ENCODE peak calls at places on chromosomes 6 and 20, in nine cellular contexts. V, A, P, X, C, Z, M, J and O are unnamed samples.

GRCh38 chr6:112710710-112711109 is 363.6 kb downstream of the RFPL4B start:
- DNase-seq in Z (peak; percentile 30), J (no peak), P (no peak), A (no peak), V (no peak), X (no peak), C (peak; percentile 12), M (no peak), O (no peak)

GRCh38 chr20:48794360-48794759 is 33.4 kb downstream of the PREX1 start:
- DNase-seq in M (no peak), C (no peak), A (no peak), J (no peak), X (no peak), P (peak; percentile 43), Z (no peak), V (no peak), O (no peak)

GRCh38 chr20:11403711-11404110 is 514.0 kb upstream of the BTBD3 start:
- DNase-seq in Z (no peak), V (no peak), X (no peak), A (peak; percentile 14), J (no peak), P (no peak), C (no peak), M (no peak), O (no peak)

GRCh38 chr6:150236544-150236943 is 93.7 kb downstream of the PPP1R14C start:
- DNase-seq in Z (no peak), P (no peak), X (no peak), V (no peak), C (no peak), J (no peak), A (no peak), M (no peak), O (no peak)

GRCh38 chr6:125809771-125810315 is 19.1 kb downstream of the NCOA7 start:
- DNase-seq in C (no peak), M (no peak), P (no peak), V (no peak), A (no peak), X (peak; percentile 30), J (no peak), Z (no peak), O (no peak)

GRCh38 chr6:125952764-125953501 is 3.6 kb upstream of the HINT3 start:
- DNase-seq in X (no peak), C (no peak), Z (peak; percentile 34), V (no peak), M (peak; percentile 42), P (no peak), A (peak; percentile 23), J (no peak), O (no peak)

GRCh38 chr20:50020283-50020682 is 37.5 kb downstream of the SNAI1 start:
- DNase-seq in J (no peak), V (no peak), X (no peak), Z (peak; percentile 61), A (peak; percentile 50), P (no peak), M (peak; percentile 50), C (peak; percentile 91), O (no peak)

GRCh38 chr6:24743265-24743943 is 24.4 kb upstream of the C6orf62 start:
- DNase-seq in A (peak; percentile 77), P (no peak), Z (peak; percentile 94), C (peak; percentile 93), X (no peak), M (peak; percentile 99), J (peak; percentile 7), V (no peak), O (no peak)

GRCh38 chr6:104959453-104959858 is 2.5 kb downstream of the LIN28B start:
- DNase-seq in P (no peak), Z (no peak), J (no peak), A (no peak), V (no peak), X (no peak), C (no peak), M (no peak), O (no peak)

GRCh38 chr6:35058827-35059522 is 82.2 kb downstream of the TCP11 start:
- DNase-seq in M (no peak), V (no peak), A (no peak), Z (no peak), X (no peak), C (no peak), J (peak; percentile 54), P (no peak), O (no peak)

GRCh38 chr6:170209354-170210025 is 81.4 kb downstream of the DLL1 start:
- DNase-seq in X (no peak), J (no peak), C (no peak), A (no peak), M (no peak), Z (no peak), P (no peak), V (peak; percentile 0), O (peak; percentile 21)

GRCh38 chr6:87982134-87982533 is 65.5 kb upstream of the SPACA1 start:
- DNase-seq in X (no peak), V (no peak), Z (no peak), P (no peak), A (no peak), M (peak; percentile 27), C (no peak), J (no peak), O (no peak)

GRCh38 chr6:8552023-8552422 is 116.7 kb upstream of the SLC35B3 start:
- DNase-seq in X (no peak), J (no peak), V (no peak), M (no peak), C (no peak), Z (no peak), A (no peak), P (no peak), O (no peak)

GRCh38 chr6:150207931-150208570 is 65.2 kb downstream of the PPP1R14C start:
- DNase-seq in Z (peak; percentile 40), P (no peak), V (no peak), M (peak; percentile 30), X (no peak), J (no peak), A (peak; percentile 68), C (peak; percentile 72), O (no peak)

GRCh38 chr6:35485402-35485877 is 11.4 kb downstream of the TEAD3 start:
- DNase-seq in X (no peak), P (no peak), A (peak; percentile 78), V (no peak), C (peak; percentile 91), J (no peak), M (no peak), Z (peak; percentile 74), O (no peak)

GRCh38 chr6:90989763-90990162 is 402.9 kb upstream of the MAP3K7 start:
- DNase-seq in M (no peak), P (no peak), C (no peak), X (no peak), V (no peak), J (no peak), A (no peak), Z (no peak), O (no peak)

GRCh38 chr6:133623621-133624020 is 265.3 kb upstream of the TCF21 start:
- DNase-seq in P (no peak), Z (no peak), C (no peak), V (no peak), J (no peak), X (no peak), M (peak; percentile 34), A (no peak), O (no peak)

GRCh38 chr6:167546611-167547327 is 221.9 kb downstream of the TTLL2 start:
- DNase-seq in A (no peak), V (no peak), Z (no peak), M (no peak), X (no peak), P (no peak), C (no peak), J (no peak), O (no peak)

GRCh38 chr6:29603456-29603855 is 18.5 kb downstream of the OR2H2 start:
- DNase-seq in C (no peak), V (no peak), X (no peak), Z (no peak), M (no peak), P (no peak), A (no peak), J (no peak), O (no peak)

GRCh38 chr6:36267731-36268477 is 2.0 kb upstream of the PNPLA1 start:
- DNase-seq in P (no peak), Z (peak; percentile 38), M (no peak), J (no peak), A (no peak), V (no peak), X (no peak), C (no peak), O (no peak)